ENCODE peak calls at places on chromosome 14, in four cellular contexts. N is left ventricle myocardium inferior, B is right cardiac atrium, D is adipocyte. M is an unnamed sample.

GRCh38 chr14:85399196-85399595 is 130.7 kb upstream of the FLRT2 start:
- DNase-seq in N (no peak), B (no peak), D (peak; percentile 73), M (no peak)

GRCh38 chr14:32370720-32371119 is 41.6 kb downstream of the AKAP6 start:
- DNase-seq in N (no peak), B (no peak), D (peak; percentile 76), M (no peak)

GRCh38 chr14:69107407-69108003 is 45.4 kb downstream of the DCAF5 start:
- DNase-seq in N (no peak), B (no peak), D (peak; percentile 91), M (no peak)

GRCh38 chr14:75198291-75198933 is 22.0 kb upstream of the TMED10 start:
- DNase-seq in N (peak; percentile 56), B (peak; percentile 80), D (no peak), M (peak; percentile 57)

GRCh38 chr14:97994020-97994531 is 1196.9 kb downstream of the VRK1 start:
- DNase-seq in N (no peak), B (no peak), D (no peak), M (no peak)

GRCh38 chr14:20688167-20688839 is at the start of gene ANG:
- DNase-seq in N (no peak), B (no peak), D (no peak), M (no peak)

GRCh38 chr14:99566009-99566389 is 38.0 kb downstream of the CCDC85C start:
- DNase-seq in N (no peak), B (peak; percentile 57), D (no peak), M (no peak)

GRCh38 chr14:94139006-94139405 is 9.6 kb upstream of the IFI27L2 start:
- DNase-seq in N (no peak), B (no peak), D (no peak), M (no peak)

GRCh38 chr14:75558440-75558839 is 20.0 kb upstream of the FLVCR2 start:
- DNase-seq in N (no peak), B (no peak), D (no peak), M (no peak)

GRCh38 chr14:94346841-94347240 is 23.7 kb upstream of the SERPINA6 start:
- DNase-seq in N (no peak), B (no peak), D (no peak), M (no peak)

GRCh38 chr14:68608235-68608962 is 184.5 kb downstream of the ZFP36L1 start:
- DNase-seq in N (peak; percentile 55), B (peak; percentile 73), D (no peak), M (no peak)

GRCh38 chr14:85313801-85314207 is 216.1 kb upstream of the FLRT2 start:
- DNase-seq in N (no peak), B (no peak), D (peak; percentile 79), M (no peak)

GRCh38 chr14:101934751-101935150 is 29.6 kb upstream of the DYNC1H1 start:
- DNase-seq in N (no peak), B (no peak), D (no peak), M (peak; percentile 33)

GRCh38 chr14:23483216-23483854 is 13.8 kb downstream of the NGDN start:
- DNase-seq in N (no peak), B (no peak), D (no peak), M (no peak)

GRCh38 chr14:99674776-99675175 is 9.3 kb upstream of the CYP46A1 start:
- DNase-seq in N (no peak), B (peak; percentile 28), D (no peak), M (peak; percentile 51)

GRCh38 chr14:44353805-44354204 is 153.3 kb downstream of the FSCB start:
- DNase-seq in N (no peak), B (no peak), D (no peak), M (no peak)

GRCh38 chr14:78746086-78746595 is 576.0 kb downstream of the NRXN3 start:
- DNase-seq in N (no peak), B (no peak), D (no peak), M (no peak)

DNA sequence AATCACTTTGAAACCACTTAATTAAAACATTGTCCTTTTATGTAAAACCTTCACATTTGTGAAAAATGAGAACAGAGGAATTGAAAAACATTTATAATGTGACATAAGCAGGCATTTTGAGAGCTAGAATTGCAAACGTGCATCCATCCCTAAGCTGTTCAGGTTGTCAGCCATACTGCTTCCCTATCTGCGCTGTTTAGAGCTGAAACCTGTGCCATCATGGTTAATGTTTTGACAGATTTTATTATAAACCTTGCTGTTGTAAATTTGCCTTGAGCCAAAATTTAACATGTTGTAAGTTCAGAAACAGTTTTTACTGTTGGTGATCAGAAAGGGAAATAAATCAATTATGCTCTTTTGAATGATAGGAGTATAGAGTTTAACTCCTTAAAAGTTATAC is 31.9 kb downstream of the FOXA1 start:
- DNase-seq in N (no peak), B (no peak), D (no peak), M (no peak)
- H3K4me1 ChIP-seq in N (peaks cover 5% of the 10 kb centered on the region), B (no peaks in the 10 kb centered on the region), D (peaks cover 5% of the 10 kb centered on the region), M (no peaks in the 10 kb centered on the region)

DNA sequence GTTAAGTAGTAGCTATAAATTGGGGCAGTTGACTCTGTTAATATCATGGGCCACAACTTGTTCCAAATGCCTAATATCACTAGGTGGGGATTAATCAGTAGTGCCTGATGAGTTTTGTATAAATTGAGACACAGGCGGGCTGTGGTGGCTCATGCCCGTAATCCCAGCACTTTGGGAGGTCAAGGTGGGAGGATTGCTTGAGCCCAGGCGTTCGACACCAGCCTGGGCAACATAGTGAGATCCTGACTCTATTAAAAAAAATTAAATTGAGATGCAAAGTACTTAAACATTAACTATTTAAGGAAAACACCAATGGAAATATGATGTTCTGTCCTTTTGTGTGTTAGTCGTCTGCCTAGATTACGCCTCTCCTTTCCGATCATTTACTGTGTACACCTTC is 9.0 kb downstream of the PAPOLA start:
- DNase-seq in N (no peak), B (peak; percentile 13), D (no peak), M (no peak)
- H3K4me1 ChIP-seq in N (peaks cover 98% of the 10 kb centered on the region), B (peaks cover 7% of the 10 kb centered on the region), D (peaks cover 25% of the 10 kb centered on the region), M (peaks cover 3% of the 10 kb centered on the region)

GRCh38 chr14:104785708-104786080 is 9.9 kb downstream of the AKT1 start:
- DNase-seq in N (no peak), B (peak; percentile 30), D (no peak), M (no peak)
- H3K4me1 ChIP-seq in N (peaks cover 54% of the 10 kb centered on the region), B (no peaks in the 10 kb centered on the region), D (no peaks in the 10 kb centered on the region), M (no peaks in the 10 kb centered on the region)

GRCh38 chr14:103333754-103334643 is at the start of gene EIF5:
- DNase-seq in N (peak; percentile 99), B (peak; percentile 100), D (peak; percentile 100), M (peak; percentile 99)
- H3K4me1 ChIP-seq in N (peaks cover 63% of the 10 kb centered on the region), B (peaks cover 3% of the 10 kb centered on the region), D (peaks cover 45% of the 10 kb centered on the region), M (no peaks in the 10 kb centered on the region)

M was measured in aorta.